ENCODE peak calls at places on chromosome 5, in four cellular contexts. Y, X, A and V are unnamed samples. For H3K27me3, the result is how much of the 10 kb centered on the place peaks cover.

GRCh38 chr5:59042201-59042600 is 459.3 kb downstream of the RAB3C start:
- DNase-seq in Y (no peak), X (no peak), A (no peak), V (no peak)

GRCh38 chr5:43636076-43636475 is 33.1 kb downstream of the NNT start:
- DNase-seq in Y (no peak), X (no peak), A (no peak), V (no peak)

GRCh38 chr5:165209101-165209727 is 1703.8 kb downstream of the MAT2B start:
- DNase-seq in Y (no peak), X (no peak), A (peak), V (peak)

GRCh38 chr5:141816598-141817399 is 61.4 kb downstream of the PCDH1 start:
- DNase-seq in Y (no peak), X (no peak), A (peak), V (no peak)

GRCh38 chr5:62037972-62038371 is 268.0 kb upstream of the KIF2A start:
- DNase-seq in Y (no peak), X (no peak), A (no peak), V (no peak)

GRCh38 chr5:123119334-123119986 is 30.4 kb downstream of the PRDM6 start:
- DNase-seq in Y (no peak), X (no peak), A (no peak), V (peak)

GRCh38 chr5:116813906-116814305 is 239.3 kb upstream of the SEMA6A start:
- DNase-seq in Y (no peak), X (no peak), A (no peak), V (no peak)

GRCh38 chr5:7673658-7674057 is 177.3 kb downstream of the CFAP90 start:
- DNase-seq in Y (no peak), X (no peak), A (no peak), V (no peak)

GRCh38 chr5:154653764-154654483 is 101.3 kb upstream of the LARP1 start:
- DNase-seq in Y (no peak), X (no peak), A (no peak), V (no peak)

GRCh38 chr5:141692533-141692888 is 10.5 kb upstream of the ARAP3 start:
- DNase-seq in Y (no peak), X (no peak), A (no peak), V (no peak)

GRCh38 chr5:57450991-57451876 is 31.4 kb downstream of the ACTBL2 start:
- DNase-seq in Y (no peak), X (no peak), A (peak), V (no peak)

GRCh38 chr5:143862260-143862659 is 50.3 kb downstream of the HMHB1 start:
- DNase-seq in Y (no peak), X (no peak), A (no peak), V (no peak)

GRCh38 chr5:7976411-7977190 is 107.7 kb downstream of the MTRR start:
- DNase-seq in Y (no peak), X (no peak), A (no peak), V (no peak)

GRCh38 chr5:112228672-112229071 is 190.4 kb downstream of the EPB41L4A start:
- DNase-seq in Y (peak), X (no peak), A (no peak), V (peak)

GRCh38 chr5:170306381-170306790 is 8.8 kb upstream of the LCP2 start:
- DNase-seq in Y (peak), X (no peak), A (peak), V (peak)

GRCh38 chr5:110441035-110441434 is 285.4 kb downstream of the TMEM232 start:
- DNase-seq in Y (no peak), X (no peak), A (peak), V (peak)

GRCh38 chr5:116492776-116493175 is 81.8 kb downstream of the SEMA6A start:
- DNase-seq in Y (no peak), X (no peak), A (no peak), V (no peak)

GRCh38 chr5:75558972-75559632 is 47.4 kb downstream of the POLK start:
- DNase-seq in Y (no peak), X (no peak), A (no peak), V (no peak)

GRCh38 chr5:79936644-79937216 is 54.3 kb downstream of the MTX3 start:
- DNase-seq in Y (no peak), X (no peak), A (no peak), V (no peak)

GRCh38 chr5:52988335-52989024 is 672 bp upstream of the ITGA2 start:
- DNase-seq in Y (no peak), X (no peak), A (no peak), V (no peak)

GRCh38 chr5:179167871-179168451 is 107.8 kb downstream of the ZNF354C start:
- DNase-seq in Y (no peak), X (no peak), A (no peak), V (no peak)

GRCh38 chr5:172854451-172854871 is 20.4 kb downstream of the ERGIC1 start:
- DNase-seq in Y (peak), X (peak), A (no peak), V (no peak)

GRCh38 chr5:139660916-139661814 is 13.0 kb downstream of the CXXC5 start:
- DNase-seq in Y (peak), X (no peak), A (peak), V (peak)

GRCh38 chr5:139659673-139660072 is 11.5 kb downstream of the CXXC5 start:
- DNase-seq in Y (no peak), X (no peak), A (peak), V (peak)

GRCh38 chr5:139658928-139659667 is 10.9 kb downstream of the CXXC5 start:
- DNase-seq in Y (peak), X (no peak), A (peak), V (peak)

GRCh38 chr5:139658501-139658927 is 10.4 kb downstream of the CXXC5 start:
- DNase-seq in Y (peak), X (no peak), A (peak), V (no peak)

GRCh38 chr5:139660105-139660915 is 12.2 kb downstream of the CXXC5 start:
- DNase-seq in Y (peak), X (no peak), A (no peak), V (peak)
- H3K27ac ChIP-seq in Y (peak), X (peak), A (peak), V (peak)

DNA sequence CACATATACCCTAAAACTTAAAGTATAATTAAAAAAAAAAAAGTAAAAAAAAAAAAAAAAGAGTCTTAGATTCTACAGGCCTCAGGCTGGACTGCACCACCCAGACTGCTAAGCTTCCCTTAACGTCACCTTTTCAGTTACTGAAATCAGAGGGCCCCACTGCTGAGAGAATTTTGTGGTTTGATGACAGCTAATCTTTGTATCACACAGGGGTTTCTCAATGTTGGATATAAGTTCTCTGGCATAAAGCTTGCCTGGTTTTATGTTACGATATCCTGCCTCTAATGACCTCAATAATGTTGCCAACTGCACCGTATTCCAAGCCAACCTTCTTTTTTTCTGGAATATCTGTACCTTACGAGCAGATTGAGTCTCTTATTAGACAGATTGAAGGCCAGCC is 43.1 kb upstream of the C6 start:
- DNase-seq in Y (no peak), X (no peak), A (no peak), V (no peak)
- H3K27me3 ChIP-seq in Y (under half), X (under half), A (under half), V (under half)

DNA sequence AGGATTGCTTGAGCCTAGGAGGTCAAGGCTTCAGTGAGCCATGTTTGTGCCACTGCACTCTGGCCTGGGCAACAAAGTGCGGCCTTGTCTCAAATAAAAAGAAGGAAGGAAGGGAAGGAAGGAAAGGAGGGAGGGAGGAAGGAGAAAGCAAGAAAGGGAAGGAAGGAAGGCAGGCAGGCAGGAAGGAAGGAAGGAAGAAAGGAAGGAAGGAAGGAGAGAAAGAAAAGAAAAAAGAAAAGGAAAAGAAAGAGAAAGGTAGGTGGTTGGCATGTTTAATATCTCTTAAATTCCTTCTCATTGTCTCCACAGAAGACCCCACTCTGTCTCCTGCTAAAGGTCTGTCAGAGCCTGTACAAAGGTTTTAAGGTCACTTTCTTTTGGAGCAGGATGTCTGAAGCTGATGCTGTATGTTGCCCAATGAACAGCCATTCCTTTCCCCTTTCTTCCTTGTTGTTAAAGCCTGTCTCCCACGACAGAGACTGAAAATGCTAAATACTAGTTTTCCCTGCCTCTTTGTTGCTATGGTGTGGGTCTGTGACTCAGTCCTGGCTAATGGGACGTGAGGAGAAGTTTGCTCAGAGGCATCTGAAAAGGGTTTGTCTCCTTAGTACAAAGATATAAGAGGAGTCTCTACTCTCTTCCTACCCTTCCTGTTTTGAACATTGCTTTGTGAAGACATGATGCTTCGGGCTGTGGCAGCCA is 213.3 kb downstream of the PCSK1 start:
- DNase-seq in Y (no peak), X (no peak), A (no peak), V (no peak)
- H3K27ac ChIP-seq in Y (no peak), X (no peak), A (no peak), V (no peak)

GRCh38 chr5:93574041-93574938 is 6.7 kb downstream of the NR2F1-AS1 start:
- DNase-seq in Y (no peak), X (no peak), A (no peak), V (no peak)

GRCh38 chr5:93574939-93575241 is 6.1 kb downstream of the NR2F1-AS1 start:
- DNase-seq in Y (no peak), X (no peak), A (no peak), V (no peak)

GRCh38 chr5:93572101-93572772 is 8.8 kb downstream of the NR2F1-AS1 start:
- DNase-seq in Y (no peak), X (no peak), A (no peak), V (no peak)

GRCh38 chr5:93572773-93573626 is 8.0 kb downstream of the NR2F1-AS1 start:
- DNase-seq in Y (no peak), X (no peak), A (no peak), V (no peak)

GRCh38 chr5:93573627-93573974 is 7.4 kb downstream of the NR2F1-AS1 start:
- DNase-seq in Y (no peak), X (no peak), A (no peak), V (no peak)
- H3K27me3 ChIP-seq in Y (half or more), X (half or more), A (under half), V (under half)

DNA sequence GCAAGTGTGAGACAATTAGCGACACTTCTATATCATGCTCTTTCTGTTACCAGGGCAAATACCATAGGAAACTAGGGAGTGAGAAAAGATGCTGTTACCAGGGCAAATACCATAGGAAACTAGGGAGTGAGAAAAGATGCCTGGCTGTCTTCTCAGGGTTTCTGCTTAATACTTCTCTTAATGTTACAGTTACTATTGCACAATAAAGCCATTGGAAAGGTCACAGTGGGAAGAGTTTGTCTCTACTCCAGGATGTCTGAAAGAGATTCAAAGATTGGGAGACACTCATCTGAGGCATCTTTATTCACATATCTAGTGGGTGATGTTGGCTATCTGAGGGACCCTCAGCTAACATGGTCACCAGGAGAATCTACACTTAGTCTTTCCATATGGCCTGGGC is 431.7 kb upstream of the POU5F2 start:
- DNase-seq in Y (no peak), X (no peak), A (no peak), V (no peak)
- H3K27ac ChIP-seq in Y (no peak), X (no peak), A (no peak), V (no peak)

DNA sequence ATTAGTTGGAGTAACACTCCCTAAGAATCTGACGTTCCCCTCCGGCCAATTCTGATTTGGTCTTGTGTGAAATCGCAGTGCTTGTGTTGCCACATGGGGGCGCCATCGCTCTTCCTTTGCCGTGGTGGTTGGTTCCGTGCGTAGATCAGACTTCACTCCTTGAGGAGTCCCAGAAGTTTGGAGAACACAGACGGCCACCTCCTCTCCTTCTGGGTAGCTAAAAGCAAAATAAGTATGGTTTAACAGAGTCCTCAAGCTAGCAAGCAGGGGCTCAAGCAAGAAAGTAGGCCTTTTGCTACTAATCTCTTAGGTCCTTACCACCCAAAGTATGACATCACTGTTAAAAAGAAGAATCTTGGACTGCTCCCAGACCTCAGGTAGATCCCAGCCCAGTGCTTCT is 59.5 kb downstream of the HSPA4 start:
- DNase-seq in Y (peak), X (peak), A (peak), V (peak)
- H3K27me3 ChIP-seq in Y (under half), X (under half), A (under half), V (under half)

GRCh38 chr5:87136733-87137132 is 130.9 kb upstream of the RASA1 start:
- DNase-seq in Y (no peak), X (no peak), A (no peak), V (no peak)

GRCh38 chr5:87132696-87133095 is 135.0 kb upstream of the RASA1 start:
- DNase-seq in Y (no peak), X (no peak), A (no peak), V (no peak)

GRCh38 chr5:87138091-87138819 is 129.4 kb upstream of the RASA1 start:
- DNase-seq in Y (no peak), X (no peak), A (no peak), V (no peak)

GRCh38 chr5:87137280-87137679 is 130.4 kb upstream of the RASA1 start:
- DNase-seq in Y (peak), X (no peak), A (no peak), V (no peak)

GRCh38 chr5:87136096-87136495 is 131.6 kb upstream of the RASA1 start:
- DNase-seq in Y (no peak), X (no peak), A (no peak), V (no peak)
- H3K27ac ChIP-seq in Y (no peak), X (no peak), A (no peak), V (no peak)

DNA sequence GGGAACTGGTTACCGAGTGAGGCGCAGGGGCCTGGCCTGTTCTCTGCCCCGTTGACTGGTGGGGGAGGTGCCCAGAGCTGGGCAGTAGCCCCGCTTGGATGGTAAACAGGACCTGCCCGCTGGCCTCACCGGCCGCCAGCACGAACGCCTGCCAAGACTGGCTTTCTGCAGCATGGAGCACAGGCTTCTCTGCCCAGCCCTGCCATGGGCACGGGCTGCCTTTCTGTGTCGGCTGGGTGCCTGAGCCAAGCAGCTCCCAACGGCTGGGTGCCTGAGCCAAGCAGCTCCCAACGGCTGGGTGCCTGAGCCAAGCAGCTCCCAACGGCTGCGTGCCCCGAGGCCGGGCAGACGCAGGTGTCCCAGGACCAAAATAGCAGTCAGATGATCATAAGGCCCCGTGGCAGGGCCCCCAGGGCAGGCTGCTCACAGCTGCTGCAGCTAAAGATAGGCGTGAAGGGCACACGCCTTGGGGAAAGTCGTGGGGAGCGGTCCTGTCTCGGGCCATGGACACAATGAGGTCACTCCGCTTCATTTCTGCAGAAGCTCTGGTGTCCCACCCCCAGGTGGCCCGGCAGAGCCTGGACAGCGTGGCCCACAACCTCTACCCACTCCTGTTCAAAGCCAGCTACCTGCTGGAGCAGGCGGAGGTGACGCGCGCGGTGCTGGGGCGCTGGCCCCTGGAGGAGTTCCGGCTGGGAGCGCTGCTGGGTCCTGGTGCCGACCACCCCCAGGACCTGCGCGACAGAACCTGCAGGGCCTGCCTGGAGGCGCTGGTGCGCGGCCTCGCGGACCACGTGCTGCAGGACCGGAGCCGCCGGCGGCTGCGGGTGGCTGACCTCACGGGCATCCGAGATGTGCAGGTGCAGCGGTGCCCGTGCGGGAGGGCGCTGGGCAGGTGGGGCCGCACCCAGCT is at the start of gene LRRC14B:
- DNase-seq in Y (peak), X (peak), A (no peak), V (peak)
- H3K27me3 ChIP-seq in Y (under half), X (under half), A (under half), V (under half)

GRCh38 chr5:140232731-140233130 is 57.7 kb downstream of the CYSTM1 start:
- DNase-seq in Y (no peak), X (no peak), A (no peak), V (no peak)
- H3K27ac ChIP-seq in Y (peak), X (no peak), A (no peak), V (no peak)